ENCODE peak calls at places on chromosome 4, in six cellular contexts. S, W, E, P, I and D are unnamed samples. For H3K9me3, the result is how much of the 10 kb centered on the place peaks cover.

GRCh38 chr4:126458993-126459392 is 1144.2 kb downstream of the FAT4 start:
- DNase-seq in S (no peak), W (no peak), E (no peak), P (no peak), I (no peak), D (no peak)

GRCh38 chr4:86117781-86118302 is 242.0 kb downstream of the MAPK10 start:
- DNase-seq in S (no peak), W (no peak), E (no peak), P (no peak), I (no peak), D (no peak)

GRCh38 chr4:24118031-24118430 is 228.2 kb upstream of the PPARGC1A start:
- DNase-seq in S (no peak), W (no peak), E (no peak), P (no peak), I (no peak), D (no peak)

GRCh38 chr4:100986360-100986868 is 360.9 kb downstream of the PPP3CA start:
- DNase-seq in S (peak), W (no peak), E (no peak), P (no peak), I (peak), D (no peak)

GRCh38 chr4:140423106-140423505 is 4.3 kb downstream of the CLGN start:
- DNase-seq in S (no peak), W (no peak), E (no peak), P (no peak), I (no peak), D (no peak)

GRCh38 chr4:10123227-10124101 is 6.9 kb upstream of the WDR1 start:
- DNase-seq in S (peak), W (no peak), E (no peak), P (peak), I (no peak), D (peak)

GRCh38 chr4:2042947-2043395 is 16.2 kb upstream of the NAT8L start:
- DNase-seq in S (no peak), W (no peak), E (no peak), P (no peak), I (no peak), D (no peak)

GRCh38 chr4:152090543-152090942 is 329.7 kb upstream of the GATB start:
- DNase-seq in S (peak), W (peak), E (no peak), P (no peak), I (no peak), D (no peak)

GRCh38 chr4:41550308-41550707 is 12.4 kb downstream of the LIMCH1 start:
- DNase-seq in S (no peak), W (no peak), E (no peak), P (no peak), I (no peak), D (no peak)

GRCh38 chr4:72770708-72771107 is 201.7 kb upstream of the ADAMTS3 start:
- DNase-seq in S (no peak), W (no peak), E (no peak), P (no peak), I (no peak), D (no peak)

GRCh38 chr4:182876006-182876405 is 41.2 kb downstream of the DCTD start:
- DNase-seq in S (no peak), W (no peak), E (peak), P (no peak), I (no peak), D (no peak)

GRCh38 chr4:54094449-54094848 is 5.5 kb upstream of the GSX2 start:
- DNase-seq in S (no peak), W (no peak), E (no peak), P (no peak), I (no peak), D (no peak)

DNA sequence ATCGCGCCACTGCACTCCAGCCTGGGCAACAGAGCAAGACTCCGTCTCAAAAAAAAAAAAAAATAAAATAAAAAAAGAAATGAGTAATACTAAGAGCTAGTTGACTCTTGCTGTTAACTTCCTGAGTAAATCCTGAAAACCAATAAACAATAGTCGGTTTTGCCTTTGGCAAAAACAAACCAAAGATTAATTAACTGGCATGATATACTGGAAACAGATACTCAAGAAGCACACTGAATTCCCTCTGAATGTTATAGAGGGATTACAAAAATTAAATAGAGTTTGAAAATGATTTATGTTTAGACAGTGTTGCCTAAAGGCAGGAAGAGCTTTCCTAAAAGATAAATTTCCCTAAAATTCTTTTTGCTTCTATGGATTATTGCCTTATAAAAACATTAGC is 1702.3 kb downstream of the STIM2 start:
- DNase-seq in S (no peak), W (no peak), E (no peak), P (no peak), I (no peak), D (no peak)
- H3K9me3 ChIP-seq in S (under half), W (under half), E (under half), P (under half), I (under half), D (under half)

GRCh38 chr4:98386-98785 is 25.9 kb upstream of the ZNF718 start:
- DNase-seq in S (no peak), W (no peak), E (no peak), P (no peak), I (no peak), D (no peak)
- H3K9me3 ChIP-seq in S (half or more), W (half or more), E (half or more), P (under half), I (under half), D (half or more)

GRCh38 chr4:95949136-95949765 is 109.4 kb downstream of the PDHA2 start:
- DNase-seq in S (no peak), W (no peak), E (no peak), P (no peak), I (no peak), D (no peak)

GRCh38 chr4:95949808-95950207 is 109.9 kb downstream of the PDHA2 start:
- DNase-seq in S (no peak), W (no peak), E (no peak), P (no peak), I (no peak), D (no peak)
- H3K9me3 ChIP-seq in S (under half), W (under half), E (under half), P (under half), I (under half), D (under half)

GRCh38 chr4:4432341-4433125 is 45.6 kb downstream of the NSG1 start:
- DNase-seq in S (no peak), W (no peak), E (no peak), P (no peak), I (no peak), D (no peak)
- H3K9me3 ChIP-seq in S (under half), W (under half), E (under half), P (under half), I (under half), D (under half)